ENCODE peak calls at places on chromosomes 6 and 20, in six cellular contexts. H is foreskin fibroblast, Q is RPMI8226, W is HEK293T, V is GM06990, E is non-pigmented ciliary epithelial cell. P is an unnamed sample.

GRCh38 chr6:143743256-143744166 is 65.7 kb downstream of the PHACTR2 start:
- DNase-seq in H (peak), Q (no peak), V (no peak), W (peak), E (no peak), P (no peak)

GRCh38 chr20:24403410-24403809 is 66.0 kb upstream of the SYNDIG1 start:
- DNase-seq in H (peak), E (no peak), Q (no peak), V (no peak), W (no peak), P (no peak)

GRCh38 chr6:150119256-150119655 is 23.6 kb upstream of the PPP1R14C start:
- DNase-seq in W (no peak), H (no peak), Q (peak), E (no peak), V (no peak), P (no peak)

GRCh38 chr6:56839533-56840183 is 115.2 kb upstream of the BEND6 start:
- DNase-seq in E (no peak), H (no peak), W (no peak), V (no peak), Q (peak), P (no peak)

GRCh38 chr6:105578308-105578707 is 175.4 kb upstream of the PREP start:
- DNase-seq in V (no peak), H (no peak), W (no peak), E (no peak), Q (no peak), P (no peak)

GRCh38 chr6:163663575-163663974 is 249.1 kb downstream of the QKI start:
- DNase-seq in H (no peak), Q (no peak), W (no peak), E (no peak), V (no peak), P (no peak)

GRCh38 chr6:140854363-140854762 is 1278.4 kb upstream of the GJE1 start:
- DNase-seq in W (no peak), V (no peak), Q (no peak), H (peak), E (no peak), P (no peak)

GRCh38 chr20:50690979-50691584 is at the start of gene RIPOR3:
- DNase-seq in Q (no peak), V (no peak), W (no peak), E (no peak), H (peak), P (no peak)

GRCh38 chr20:24650091-24650490 is 180.7 kb downstream of the SYNDIG1 start:
- DNase-seq in V (no peak), Q (no peak), E (no peak), W (no peak), H (peak), P (no peak)

GRCh38 chr6:8131265-8131897 is 29.0 kb upstream of the EEF1E1 start:
- DNase-seq in E (peak), V (peak), Q (peak), W (peak), H (peak), P (no peak)

GRCh38 chr6:144017167-144018094 is 9.4 kb upstream of the PLAGL1 start:
- DNase-seq in H (no peak), V (no peak), Q (no peak), E (no peak), W (no peak), P (no peak)

GRCh38 chr6:170201361-170201760 is 89.5 kb downstream of the DLL1 start:
- DNase-seq in H (no peak), Q (no peak), W (no peak), V (no peak), E (no peak), P (no peak)

GRCh38 chr6:139149383-139149782 is 14.5 kb downstream of the HECA start:
- DNase-seq in E (no peak), H (no peak), V (no peak), Q (no peak), W (no peak), P (peak)

GRCh38 chr6:73263570-73263909 is 544 bp upstream of the KHDC1 start:
- DNase-seq in H (peak), W (no peak), E (no peak), Q (peak), V (no peak), P (no peak)

GRCh38 chr6:1636971-1637871 is 27.5 kb downstream of the FOXC1 start:
- DNase-seq in W (no peak), V (no peak), E (no peak), H (no peak), Q (peak), P (no peak)

GRCh38 chr20:33423141-33423834 is 20.3 kb downstream of the SNTA1 start:
- DNase-seq in E (no peak), Q (no peak), W (no peak), H (peak), V (no peak), P (no peak)

GRCh38 chr6:162941128-162941527 is 213.4 kb downstream of the PACRG start:
- DNase-seq in H (no peak), V (no peak), W (no peak), Q (no peak), E (no peak), P (no peak)

GRCh38 chr20:34124469-34125249 is 12.6 kb upstream of the EIF2S2 start:
- DNase-seq in Q (peak), H (no peak), W (no peak), V (peak), E (no peak), P (no peak)

GRCh38 chr6:107132330-107132954 is 17.1 kb upstream of the BEND3 start:
- DNase-seq in Q (peak), H (peak), E (no peak), V (no peak), W (no peak), P (no peak)

GRCh38 chr6:16857969-16858592 is 96.8 kb upstream of the ATXN1 start:
- DNase-seq in W (no peak), E (no peak), H (no peak), Q (no peak), V (no peak), P (no peak)

GRCh38 chr6:106702451-106703110 is 73.2 kb downstream of the QRSL1 start:
- DNase-seq in E (no peak), H (no peak), V (peak), Q (no peak), W (no peak), P (no peak)

GRCh38 chr6:158560787-158561246 is 926 bp downstream of the TMEM181 start:
- DNase-seq in H (peak), V (peak), E (no peak), Q (peak), W (no peak), P (no peak)

GRCh38 chr6:120875900-120876299 is 458.4 kb downstream of the TBC1D32 start:
- DNase-seq in H (no peak), E (no peak), Q (no peak), W (no peak), V (no peak), P (no peak)